ENCODE peak calls at places on chromosomes 5 and 9, in seven cellular contexts. I is astrocyte of the spinal cord; C is memory B cell; L is stomach; J is HEK293T; G is KBM-7; Q is activated CD8-positive, alpha-beta memory T cell treated with anti-CD3 and anti-CD28 coated beads for 48 hours. P is an unnamed sample.

GRCh38 chr5:135141303-135142268 is 107.6 kb upstream of the PITX1 start:
- DNase-seq in I (no peak), G (no peak), C (no peak), Q (no peak), L (peak), J (no peak), P (peak)

GRCh38 chr5:123450114-123450513 is 26.9 kb upstream of the CEP120 start:
- DNase-seq in C (no peak), L (no peak), G (no peak), Q (no peak), I (no peak), J (no peak), P (no peak)

GRCh38 chr9:114677418-114677817 is 4.6 kb downstream of the TEX48 start:
- DNase-seq in J (no peak), I (peak), C (no peak), G (peak), Q (no peak), L (peak), P (peak)

GRCh38 chr5:136060963-136061362 is 32.2 kb downstream of the TGFBI start:
- DNase-seq in I (no peak), J (no peak), G (no peak), C (no peak), L (no peak), Q (no peak), P (no peak)

GRCh38 chr9:87497604-87498045 is at the start of gene DAPK1:
- DNase-seq in C (no peak), L (peak), I (peak), Q (no peak), J (peak), G (peak), P (no peak)

GRCh38 chr5:134174841-134175839 is 1.6 kb downstream of the SKP1 start:
- DNase-seq in Q (no peak), J (peak), C (no peak), G (peak), L (no peak), I (peak), P (peak)

GRCh38 chr9:127574089-127574921 is 37.8 kb upstream of the STXBP1 start:
- DNase-seq in G (no peak), J (no peak), I (peak), L (peak), C (no peak), Q (no peak), P (peak)

GRCh38 chr9:126620478-126620877 is 6.8 kb downstream of the LMX1B start:
- DNase-seq in I (no peak), L (no peak), Q (no peak), J (no peak), C (no peak), G (no peak), P (no peak)

GRCh38 chr9:89542461-89543021 is 44.6 kb upstream of the SEMA4D start:
- DNase-seq in G (no peak), C (no peak), I (no peak), Q (no peak), J (no peak), L (no peak), P (no peak)

GRCh38 chr5:149063901-149064478 is 1.1 kb upstream of the SH3TC2 start:
- DNase-seq in L (no peak), G (no peak), J (no peak), Q (no peak), I (no peak), C (no peak), P (peak)

GRCh38 chr5:566636-567309 is 42.5 kb upstream of the SLC9A3 start:
- DNase-seq in G (no peak), J (no peak), I (no peak), Q (no peak), C (no peak), L (no peak), P (no peak)

GRCh38 chr5:127031863-127032232 is 1.5 kb upstream of the MARCHF3 start:
- DNase-seq in J (no peak), L (no peak), Q (no peak), G (no peak), I (no peak), C (no peak), P (no peak)

GRCh38 chr9:136546697-136547481 is 1.0 kb upstream of the NOTCH1 start:
- DNase-seq in Q (no peak), J (no peak), I (no peak), C (peak), G (peak), L (peak), P (peak)

GRCh38 chr5:6202113-6202512 is 176.2 kb downstream of the MED10 start:
- DNase-seq in J (no peak), Q (no peak), G (no peak), I (no peak), L (no peak), C (no peak), P (no peak)

GRCh38 chr5:168422431-168422830 is 63.8 kb upstream of the RARS1 start:
- DNase-seq in L (no peak), G (no peak), Q (no peak), J (no peak), I (no peak), C (no peak), P (peak)

P was measured in PC-3.